ENCODE peak calls at places on chromosome 7, in four cellular contexts. One of them, this sample, is unnamed.

GRCh38 chr7:80225361-80225760 is 90.7 kb downstream of the GNAI1 start:
- DNase-seq in HCT116: no peak
- DNase-seq in GM12878: no peak
- DNase-seq in H1: no peak
- DNase-seq in this sample: no peak

GRCh38 chr7:113307147-113307546 is 188.8 kb upstream of the SMIM30 start:
- DNase-seq in HCT116: no peak
- DNase-seq in GM12878: no peak
- DNase-seq in H1: no peak
- DNase-seq in this sample: no peak

GRCh38 chr7:123594813-123595241 is 6.8 kb upstream of the ASB15 start:
- DNase-seq in HCT116: no peak
- DNase-seq in GM12878: no peak
- DNase-seq in H1: peak; percentile 46
- DNase-seq in this sample: no peak

GRCh38 chr7:98518159-98518947 is 98.7 kb upstream of the NPTX2 start:
- DNase-seq in HCT116: no peak
- DNase-seq in GM12878: no peak
- DNase-seq in H1: no peak
- DNase-seq in this sample: no peak

GRCh38 chr7:138575897-138576428 is 115.9 kb downstream of the TRIM24 start:
- DNase-seq in HCT116: no peak
- DNase-seq in GM12878: no peak
- DNase-seq in H1: no peak
- DNase-seq in this sample: no peak

GRCh38 chr7:77687100-77687746 is 9.0 kb upstream of the RSBN1L start:
- DNase-seq in HCT116: no peak
- DNase-seq in GM12878: no peak
- DNase-seq in H1: no peak
- DNase-seq in this sample: no peak

GRCh38 chr7:159075563-159076238 is 69.0 kb downstream of the VIPR2 start:
- DNase-seq in HCT116: no peak
- DNase-seq in GM12878: no peak
- DNase-seq in H1: no peak
- DNase-seq in this sample: no peak

GRCh38 chr7:44486693-44487092 is 3.8 kb downstream of the NUDCD3 start:
- DNase-seq in HCT116: no peak
- DNase-seq in GM12878: no peak
- DNase-seq in H1: no peak
- DNase-seq in this sample: no peak

GRCh38 chr7:45221266-45221665 is 63.7 kb downstream of the RAMP3 start:
- DNase-seq in HCT116: no peak
- DNase-seq in GM12878: no peak
- DNase-seq in H1: no peak
- DNase-seq in this sample: no peak

GRCh38 chr7:8714791-8715190 is 281.4 kb downstream of the NXPH1 start:
- DNase-seq in HCT116: no peak
- DNase-seq in GM12878: no peak
- DNase-seq in H1: no peak
- DNase-seq in this sample: no peak

GRCh38 chr7:33789871-33790270 is 115.5 kb upstream of the BMPER start:
- DNase-seq in HCT116: no peak
- DNase-seq in GM12878: no peak
- DNase-seq in H1: no peak
- DNase-seq in this sample: no peak

GRCh38 chr7:149828357-149829309 is 9.5 kb upstream of the ZNF862 start:
- DNase-seq in HCT116: no peak
- DNase-seq in GM12878: no peak
- DNase-seq in H1: no peak
- DNase-seq in this sample: no peak

GRCh38 chr7:76326646-76327233 is 24.3 kb downstream of the HSPB1 start:
- DNase-seq in HCT116: no peak
- DNase-seq in GM12878: no peak
- DNase-seq in H1: no peak
- DNase-seq in this sample: no peak

GRCh38 chr7:44398506-44398905 is 73.1 kb upstream of the CAMK2B start:
- DNase-seq in HCT116: no peak
- DNase-seq in GM12878: no peak
- DNase-seq in H1: no peak
- DNase-seq in this sample: no peak

GRCh38 chr7:90771281-90771680 is 175.2 kb downstream of the CDK14 start:
- DNase-seq in HCT116: no peak
- DNase-seq in GM12878: no peak
- DNase-seq in H1: no peak
- DNase-seq in this sample: no peak

GRCh38 chr7:99531354-99531765 is 20.6 kb downstream of the FAM200A start:
- DNase-seq in HCT116: no peak
- DNase-seq in GM12878: no peak
- DNase-seq in H1: no peak
- DNase-seq in this sample: no peak

GRCh38 chr7:88329532-88330463 is 23.1 kb upstream of the STEAP4 start:
- DNase-seq in HCT116: no peak
- DNase-seq in GM12878: no peak
- DNase-seq in H1: no peak
- DNase-seq in this sample: no peak

GRCh38 chr7:11373546-11374142 is 400.0 kb downstream of the PHF14 start:
- DNase-seq in HCT116: peak; percentile 23
- DNase-seq in GM12878: no peak
- DNase-seq in H1: no peak
- DNase-seq in this sample: peak; percentile 16

GRCh38 chr7:104976966-104977636 is 36.9 kb upstream of the KMT2E start:
- DNase-seq in HCT116: no peak
- DNase-seq in GM12878: no peak
- DNase-seq in H1: no peak
- DNase-seq in this sample: no peak

GRCh38 chr7:86965727-86966120 is 93.7 kb downstream of the ELAPOR2 start:
- DNase-seq in HCT116: no peak
- DNase-seq in GM12878: no peak
- DNase-seq in H1: no peak
- DNase-seq in this sample: no peak

GRCh38 chr7:4833691-4834600 is 27.9 kb downstream of the PAPOLB start:
- DNase-seq in HCT116: no peak
- DNase-seq in GM12878: no peak
- DNase-seq in H1: no peak
- DNase-seq in this sample: no peak

GRCh38 chr7:50664461-50664922 is 99.3 kb upstream of the DDC start:
- DNase-seq in HCT116: peak; percentile 51
- DNase-seq in GM12878: no peak
- DNase-seq in H1: no peak
- DNase-seq in this sample: no peak

GRCh38 chr7:44712012-44712411 is 36.6 kb upstream of the ZMIZ2 start:
- DNase-seq in HCT116: no peak
- DNase-seq in GM12878: no peak
- DNase-seq in H1: no peak
- DNase-seq in this sample: peak; percentile 56

GRCh38 chr7:37920619-37921339 is at the start of gene EPDR1:
- DNase-seq in HCT116: peak; percentile 37
- DNase-seq in GM12878: no peak
- DNase-seq in H1: no peak
- DNase-seq in this sample: no peak

GRCh38 chr7:129913428-129913827 is 39.3 kb downstream of the UBE2H start:
- DNase-seq in HCT116: no peak
- DNase-seq in GM12878: no peak
- DNase-seq in H1: no peak
- DNase-seq in this sample: no peak

GRCh38 chr7:157851501-157852067 is 514.8 kb downstream of the DNAJB6 start:
- DNase-seq in HCT116: peak; percentile 8
- DNase-seq in GM12878: no peak
- DNase-seq in H1: no peak
- DNase-seq in this sample: peak; percentile 19

GRCh38 chr7:158028290-158028941 is 559.2 kb downstream of the PTPRN2 start:
- DNase-seq in HCT116: no peak
- DNase-seq in GM12878: no peak
- DNase-seq in H1: no peak
- DNase-seq in this sample: no peak

GRCh38 chr7:143351060-143351459 is 11.5 kb downstream of the FAM131B start:
- DNase-seq in HCT116: no peak
- DNase-seq in GM12878: no peak
- DNase-seq in H1: no peak
- DNase-seq in this sample: peak; percentile 47

GRCh38 chr7:152076940-152077933 is 51.8 kb downstream of the GALNT11 start:
- DNase-seq in HCT116: no peak
- DNase-seq in GM12878: no peak
- DNase-seq in H1: no peak
- DNase-seq in this sample: no peak

GRCh38 chr7:8109196-8110022 is 140.8 kb downstream of the GLCCI1 start:
- DNase-seq in HCT116: no peak
- DNase-seq in GM12878: no peak
- DNase-seq in H1: no peak
- DNase-seq in this sample: no peak

GRCh38 chr7:50362712-50363282 is 58.3 kb downstream of the IKZF1 start:
- DNase-seq in HCT116: no peak
- DNase-seq in GM12878: no peak
- DNase-seq in H1: no peak
- DNase-seq in this sample: no peak

GRCh38 chr7:142776206-142776844 is 5.6 kb downstream of the PRSS2 start:
- DNase-seq in HCT116: no peak
- DNase-seq in GM12878: no peak
- DNase-seq in H1: no peak
- DNase-seq in this sample: no peak

GRCh38 chr7:35550831-35551230 is 144.1 kb downstream of the HERPUD2 start:
- DNase-seq in HCT116: no peak
- DNase-seq in GM12878: no peak
- DNase-seq in H1: no peak
- DNase-seq in this sample: no peak

GRCh38 chr7:29146888-29147609 is 712 bp upstream of the CPVL start:
- DNase-seq in HCT116: peak; percentile 8
- DNase-seq in GM12878: no peak
- DNase-seq in H1: no peak
- DNase-seq in this sample: no peak

GRCh38 chr7:30750574-30751256 is 1.2 kb upstream of the INMT start:
- DNase-seq in HCT116: no peak
- DNase-seq in GM12878: no peak
- DNase-seq in H1: no peak
- DNase-seq in this sample: no peak

GRCh38 chr7:10940748-10941358 is 32.8 kb upstream of the PHF14 start:
- DNase-seq in HCT116: no peak
- DNase-seq in GM12878: no peak
- DNase-seq in H1: no peak
- DNase-seq in this sample: peak; percentile 18

GRCh38 chr7:87413951-87414381 is 61.5 kb downstream of the ABCB4 start:
- DNase-seq in HCT116: no peak
- DNase-seq in GM12878: no peak
- DNase-seq in H1: no peak
- DNase-seq in this sample: no peak

DNA sequence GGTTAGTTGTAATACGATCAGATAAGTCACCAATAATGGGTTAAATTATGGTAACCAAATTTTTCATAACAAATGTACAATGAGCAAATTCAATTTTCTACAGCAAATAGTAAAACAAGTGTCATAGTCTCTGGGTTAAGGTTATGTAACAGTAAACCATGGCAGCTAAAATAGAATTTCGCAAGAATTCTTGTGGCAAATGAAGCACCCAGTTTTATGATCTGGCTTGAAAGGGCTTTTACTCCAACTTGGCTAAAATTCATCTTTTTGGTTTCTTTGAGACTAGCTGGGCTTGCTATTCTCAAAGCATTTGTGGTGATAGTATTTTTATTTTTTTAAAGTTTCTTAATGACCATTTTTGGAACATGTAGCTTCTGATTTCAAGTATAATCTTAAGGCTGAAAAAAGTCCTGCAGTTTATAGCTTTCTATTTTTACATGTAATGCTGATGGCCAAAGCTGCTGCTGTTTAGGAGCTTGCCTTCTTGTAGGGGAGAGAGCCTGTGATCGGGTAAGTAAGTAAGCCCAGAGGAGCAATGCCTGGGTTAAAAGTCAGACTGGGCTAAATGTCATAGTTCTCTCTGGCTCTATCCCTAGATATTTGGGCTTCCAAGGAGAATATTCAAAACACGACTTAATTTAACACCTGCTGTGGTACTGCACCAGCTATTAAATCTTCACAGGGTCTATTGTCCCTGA is 55.5 kb upstream of the SYPL1 start:
- DNase-seq in HCT116: no peak
- DNase-seq in GM12878: no peak
- DNase-seq in H1: no peak
- DNase-seq in this sample: no peak
- TF ChIP-seq EGR1 in HCT116: no peak
- TF ChIP-seq EGR1 in GM12878: no peak
- TF ChIP-seq EGR1 in H1: no peak
- TF ChIP-seq EGR1 in this sample: no peak

GRCh38 chr7:48255046-48255445 is 83.8 kb downstream of the ABCA13 start:
- DNase-seq in HCT116: no peak
- DNase-seq in GM12878: peak; percentile 7
- DNase-seq in H1: no peak
- DNase-seq in this sample: no peak

GRCh38 chr7:48253020-48253419 is 81.8 kb downstream of the ABCA13 start:
- DNase-seq in HCT116: no peak
- DNase-seq in GM12878: no peak
- DNase-seq in H1: no peak
- DNase-seq in this sample: no peak

GRCh38 chr7:48249162-48249561 is 77.9 kb downstream of the ABCA13 start:
- DNase-seq in HCT116: no peak
- DNase-seq in GM12878: no peak
- DNase-seq in H1: no peak
- DNase-seq in this sample: no peak

GRCh38 chr7:48250441-48250951 is 79.2 kb downstream of the ABCA13 start:
- DNase-seq in HCT116: no peak
- DNase-seq in GM12878: no peak
- DNase-seq in H1: no peak
- DNase-seq in this sample: no peak

GRCh38 chr7:48251766-48252165 is 80.5 kb downstream of the ABCA13 start:
- DNase-seq in HCT116: no peak
- DNase-seq in GM12878: peak; percentile 31
- DNase-seq in H1: no peak
- DNase-seq in this sample: no peak
- H3K4me2 ChIP-seq in HCT116: no peak overlapping the region
- H3K4me2 ChIP-seq in GM12878: peak overlapping the region; percentile 14
- H3K4me2 ChIP-seq in H1: no peak overlapping the region
- H3K4me2 ChIP-seq in this sample: no peak overlapping the region

DNA sequence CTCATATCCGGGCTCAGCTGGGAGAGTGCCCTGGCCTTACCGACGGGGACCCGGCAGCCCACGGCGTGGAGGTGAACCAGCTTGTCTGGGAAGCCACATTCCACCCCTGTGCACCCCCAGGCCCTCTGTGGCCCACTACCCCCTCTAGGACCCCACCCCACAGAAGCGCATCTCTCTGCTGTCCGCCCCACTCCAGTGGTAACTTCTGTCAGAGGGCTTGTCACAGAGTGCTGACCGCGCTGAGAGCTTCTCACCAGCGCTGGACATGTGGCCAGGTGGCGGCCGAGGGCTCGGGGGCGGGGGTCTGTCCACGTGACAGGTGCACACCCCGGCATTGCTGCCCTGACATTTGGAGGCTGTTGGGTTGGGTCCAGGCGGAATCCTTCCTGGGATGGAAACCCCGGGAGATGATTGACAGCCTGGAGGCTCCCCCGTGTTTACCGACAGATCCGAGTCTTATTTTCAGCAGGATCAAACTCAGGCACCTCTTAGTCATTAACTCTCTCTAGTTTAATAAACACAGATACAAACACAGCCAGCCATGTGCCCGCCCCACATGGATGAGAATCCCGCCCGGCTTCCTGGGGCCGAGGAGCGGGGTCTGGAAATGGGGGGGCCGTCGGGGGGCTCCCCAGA is 5.1 kb downstream of the ELFN1 start:
- DNase-seq in HCT116: no peak
- DNase-seq in GM12878: no peak
- DNase-seq in H1: no peak
- DNase-seq in this sample: no peak
- TF ChIP-seq EGR1 in HCT116: no peak
- TF ChIP-seq EGR1 in GM12878: no peak
- TF ChIP-seq EGR1 in H1: no peak
- TF ChIP-seq EGR1 in this sample: no peak

GRCh38 chr7:94182721-94183120 is 178.6 kb upstream of the BET1 start:
- DNase-seq in HCT116: no peak
- DNase-seq in GM12878: no peak
- DNase-seq in H1: no peak
- DNase-seq in this sample: no peak
- H3K4me2 ChIP-seq in HCT116: peak overlapping the region; percentile 71
- H3K4me2 ChIP-seq in GM12878: no peak overlapping the region
- H3K4me2 ChIP-seq in H1: no peak overlapping the region
- H3K4me2 ChIP-seq in this sample: no peak overlapping the region